ENCODE peak calls at places on chromosomes 12 and 14, in eight cellular contexts. M is ELF-1, W is NCI-H1105 treated with DMSO at 0.1 percent for 48 hours, L is Peyer's patch, J is ELR, F is endothelial cell, P is endodermal cell, G is HT1080. I is an unnamed sample.

GRCh38 chr12:76265424-76266180 is 82.6 kb downstream of the BBS10 start:
- DNase-seq in M (no peak), W (no peak), L (no peak), J (peak; percentile 42), F (no peak), P (no peak), G (no peak), I (no peak)

GRCh38 chr12:113422030-113422900 is at the start of gene SDSL:
- DNase-seq in M (peak; percentile 94), W (no peak), L (peak; percentile 73), J (peak; percentile 91), F (no peak), P (peak; percentile 85), G (peak; percentile 95), I (peak; percentile 83)

GRCh38 chr14:23008836-23009235 is 1.1 kb downstream of the C14orf93 start:
- DNase-seq in M (no peak), W (peak; percentile 85), L (no peak), J (peak; percentile 13), F (no peak), P (no peak), G (peak; percentile 22), I (no peak)

GRCh38 chr12:7079826-7080125 is 12.5 kb downstream of the C1R start:
- DNase-seq in M (no peak), W (no peak), L (no peak), J (peak; percentile 84), F (no peak), P (no peak), G (peak; percentile 53), I (no peak)

GRCh38 chr12:81187686-81188085 is 109.8 kb downstream of the ACSS3 start:
- DNase-seq in M (no peak), W (no peak), L (no peak), J (no peak), F (no peak), P (no peak), G (no peak), I (no peak)

GRCh38 chr12:44507471-44507870 is 368.6 kb downstream of the NELL2 start:
- DNase-seq in M (no peak), W (peak; percentile 49), L (no peak), J (no peak), F (no peak), P (no peak), G (no peak), I (no peak)

GRCh38 chr12:101616027-101616494 is 21.3 kb downstream of the MYBPC1 start:
- DNase-seq in M (no peak), W (no peak), L (no peak), J (no peak), F (no peak), P (no peak), G (no peak), I (no peak)

GRCh38 chr12:24795699-24796385 is 153.1 kb downstream of the BCAT1 start:
- DNase-seq in M (no peak), W (no peak), L (no peak), J (peak; percentile 20), F (no peak), P (no peak), G (peak; percentile 13), I (no peak)

GRCh38 chr12:52395761-52396434 is 10.2 kb downstream of the KRT82 start:
- DNase-seq in M (peak; percentile 92), W (no peak), L (peak; percentile 55), J (peak; percentile 13), F (peak; percentile 25), P (peak; percentile 99), G (no peak), I (no peak)

GRCh38 chr12:57842342-57843294 is 3.9 kb downstream of the CTDSP2 start:
- DNase-seq in M (peak; percentile 64), W (no peak), L (no peak), J (peak; percentile 45), F (no peak), P (peak; percentile 90), G (no peak), I (no peak)

GRCh38 chr14:59918824-59919581 is 941 bp upstream of the LRRC9 start:
- DNase-seq in M (no peak), W (peak; percentile 71), L (no peak), J (peak; percentile 56), F (peak; percentile 28), P (no peak), G (no peak), I (no peak)

GRCh38 chr14:55867726-55868125 is 250.5 kb upstream of the PELI2 start:
- DNase-seq in M (no peak), W (no peak), L (no peak), J (peak; percentile 4), F (no peak), P (no peak), G (no peak), I (no peak)

GRCh38 chr14:80982711-80983110 is 27.3 kb downstream of the TSHR start:
- DNase-seq in M (no peak), W (no peak), L (no peak), J (no peak), F (no peak), P (no peak), G (no peak), I (no peak)

GRCh38 chr12:4215862-4216541 is 57.6 kb upstream of the CCND2 start:
- DNase-seq in M (no peak), W (no peak), L (no peak), J (peak; percentile 19), F (no peak), P (no peak), G (peak; percentile 25), I (no peak)

GRCh38 chr12:33663000-33663654 is 223.5 kb upstream of the SYT10 start:
- DNase-seq in M (no peak), W (no peak), L (no peak), J (no peak), F (no peak), P (peak; percentile 47), G (no peak), I (no peak)

GRCh38 chr12:24839268-24839791 is 109.6 kb downstream of the BCAT1 start:
- DNase-seq in M (no peak), W (no peak), L (no peak), J (no peak), F (no peak), P (no peak), G (peak; percentile 95), I (no peak)

GRCh38 chr12:14273911-14274306 is 91.6 kb upstream of the ATF7IP start:
- DNase-seq in M (no peak), W (no peak), L (no peak), J (peak; percentile 57), F (no peak), P (no peak), G (peak; percentile 61), I (no peak)

GRCh38 chr12:87667378-87667777 is 361.8 kb downstream of the C12orf50 start:
- DNase-seq in M (no peak), W (no peak), L (no peak), J (peak; percentile 51), F (no peak), P (no peak), G (peak; percentile 24), I (no peak)

GRCh38 chr12:88876867-88877266 is 296.6 kb upstream of the KITLG start:
- DNase-seq in M (no peak), W (no peak), L (no peak), J (peak; percentile 66), F (no peak), P (no peak), G (peak; percentile 25), I (no peak)

GRCh38 chr14:92105845-92106094 is 612 bp downstream of the ATXN3 start:
- DNase-seq in M (no peak), W (peak; percentile 48), L (peak; percentile 59), J (peak; percentile 57), F (no peak), P (peak; percentile 78), G (peak; percentile 37), I (peak; percentile 27)

GRCh38 chr12:107515446-107515958 is 170.1 kb upstream of the PWP1 start:
- DNase-seq in M (no peak), W (peak; percentile 37), L (no peak), J (peak; percentile 96), F (no peak), P (peak; percentile 78), G (peak; percentile 100), I (peak; percentile 11)

GRCh38 chr12:58919271-58920101 is 818 bp downstream of the LRIG3 start:
- DNase-seq in M (peak; percentile 60), W (no peak), L (no peak), J (peak; percentile 67), F (peak; percentile 17), P (peak; percentile 70), G (peak; percentile 52), I (peak; percentile 86)

GRCh38 chr12:105860556-105861207 is 278.1 kb downstream of the NUAK1 start:
- DNase-seq in M (peak; percentile 5), W (peak; percentile 99), L (no peak), J (no peak), F (no peak), P (peak; percentile 55), G (no peak), I (no peak)

GRCh38 chr12:95066091-95066855 is 7.1 kb downstream of the NR2C1 start:
- DNase-seq in M (no peak), W (no peak), L (no peak), J (peak; percentile 18), F (no peak), P (no peak), G (peak; percentile 6), I (no peak)

GRCh38 chr14:70782361-70782760 is 27.0 kb downstream of the MAP3K9 start:
- DNase-seq in M (no peak), W (no peak), L (no peak), J (peak; percentile 90), F (no peak), P (no peak), G (peak; percentile 96), I (no peak)

GRCh38 chr14:72913809-72914208 is 12.5 kb upstream of the DCAF4 start:
- DNase-seq in M (no peak), W (no peak), L (no peak), J (no peak), F (no peak), P (no peak), G (no peak), I (no peak)

GRCh38 chr12:6053541-6053940 is 70.9 kb downstream of the VWF start:
- DNase-seq in M (no peak), W (no peak), L (no peak), J (no peak), F (no peak), P (no peak), G (no peak), I (peak; percentile 12)

GRCh38 chr14:105479438-105480164 is 5.0 kb downstream of the CRIP2 start:
- DNase-seq in M (no peak), W (no peak), L (no peak), J (no peak), F (no peak), P (no peak), G (no peak), I (no peak)

GRCh38 chr14:52067873-52068740 is 752 bp downstream of the NID2 start:
- DNase-seq in M (peak; percentile 60), W (peak; percentile 22), L (peak; percentile 52), J (peak; percentile 63), F (peak; percentile 44), P (peak; percentile 84), G (no peak), I (peak; percentile 32)

GRCh38 chr12:55933158-55933798 is 2.3 kb downstream of the DGKA start:
- DNase-seq in M (peak; percentile 44), W (no peak), L (peak; percentile 66), J (peak; percentile 72), F (no peak), P (no peak), G (peak; percentile 89), I (no peak)

GRCh38 chr12:52916225-52916624 is 11.3 kb upstream of the KRT8 start:
- DNase-seq in M (peak; percentile 1), W (no peak), L (peak; percentile 75), J (no peak), F (no peak), P (no peak), G (no peak), I (no peak)

GRCh38 chr12:61916856-61917255 is 343.3 kb upstream of the USP15 start:
- DNase-seq in M (no peak), W (no peak), L (no peak), J (no peak), F (no peak), P (no peak), G (peak; percentile 70), I (no peak)

GRCh38 chr14:99174081-99174851 is 97.7 kb downstream of the BCL11B start:
- DNase-seq in M (no peak), W (no peak), L (no peak), J (no peak), F (no peak), P (peak; percentile 87), G (no peak), I (no peak)

GRCh38 chr12:45914090-45914489 is 76.3 kb downstream of the SCAF11 start:
- DNase-seq in M (peak; percentile 18), W (no peak), L (no peak), J (peak; percentile 88), F (no peak), P (peak; percentile 75), G (peak; percentile 78), I (no peak)

I was measured in pancreas.